ENCODE peak calls at places on chromosome 15, in seven cellular contexts. T, A, K, Z, N, F and B are unnamed samples.

GRCh38 chr15:87528873-87529272 is 727.7 kb downstream of the NTRK3 start:
- DNase-seq in T (no peak), A (no peak), K (no peak), Z (no peak), N (no peak), F (no peak), B (no peak)

GRCh38 chr15:32818758-32819405 is 101.1 kb downstream of the GREM1 start:
- DNase-seq in T (no peak), A (no peak), K (no peak), Z (no peak), N (no peak), F (no peak), B (no peak)

GRCh38 chr15:67267440-67267839 is 12.9 kb downstream of the IQCH start:
- DNase-seq in T (no peak), A (no peak), K (no peak), Z (no peak), N (peak; percentile 20), F (no peak), B (no peak)

GRCh38 chr15:59686389-59686788 is 2.7 kb downstream of the BNIP2 start:
- DNase-seq in T (no peak), A (no peak), K (no peak), Z (no peak), N (no peak), F (no peak), B (peak; percentile 24)

GRCh38 chr15:26691249-26691648 is 81.6 kb downstream of the GABRB3 start:
- DNase-seq in T (no peak), A (no peak), K (no peak), Z (no peak), N (peak; percentile 87), F (no peak), B (no peak)

GRCh38 chr15:29312387-29312786 is 42.8 kb upstream of the NSMCE3 start:
- DNase-seq in T (no peak), A (no peak), K (no peak), Z (no peak), N (no peak), F (no peak), B (no peak)

GRCh38 chr15:67103869-67104268 is 38.5 kb downstream of the SMAD3 start:
- DNase-seq in T (peak; percentile 55), A (no peak), K (no peak), Z (no peak), N (no peak), F (peak; percentile 87), B (no peak)

GRCh38 chr15:66938114-66938830 is 127.1 kb upstream of the SMAD3 start:
- DNase-seq in T (no peak), A (peak; percentile 4), K (peak; percentile 8), Z (no peak), N (peak; percentile 20), F (no peak), B (no peak)

GRCh38 chr15:39543651-39544050 is 37.2 kb upstream of the THBS1 start:
- DNase-seq in T (no peak), A (no peak), K (no peak), Z (no peak), N (peak; percentile 87), F (no peak), B (no peak)

GRCh38 chr15:85750807-85751730 is 43.7 kb downstream of the KLHL25 start:
- DNase-seq in T (peak; percentile 74), A (peak; percentile 74), K (peak; percentile 70), Z (no peak), N (peak; percentile 89), F (no peak), B (no peak)

GRCh38 chr15:44668925-44669324 is 5.5 kb upstream of the SPG11 start:
- DNase-seq in T (no peak), A (no peak), K (no peak), Z (no peak), N (no peak), F (no peak), B (no peak)

GRCh38 chr15:50685976-50686467 is 575 bp downstream of the TRPM7 start:
- DNase-seq in T (peak; percentile 91), A (peak; percentile 84), K (no peak), Z (no peak), N (peak; percentile 75), F (no peak), B (peak; percentile 64)

GRCh38 chr15:74261685-74262084 is 25.6 kb downstream of the CCDC33 start:
- DNase-seq in T (no peak), A (no peak), K (no peak), Z (no peak), N (no peak), F (no peak), B (no peak)

GRCh38 chr15:29770796-29771195 is 51.5 kb downstream of the TJP1 start:
- DNase-seq in T (no peak), A (no peak), K (no peak), Z (no peak), N (no peak), F (no peak), B (no peak)

GRCh38 chr15:99408236-99409096 is 157.2 kb downstream of the LRRC28 start:
- DNase-seq in T (no peak), A (no peak), K (no peak), Z (no peak), N (no peak), F (no peak), B (no peak)

GRCh38 chr15:100879046-100879445 is 585 bp upstream of the ALDH1A3 start:
- DNase-seq in T (no peak), A (no peak), K (peak; percentile 44), Z (no peak), N (peak; percentile 55), F (no peak), B (no peak)

GRCh38 chr15:101037090-101037830 is 118.1 kb downstream of the LRRK1 start:
- DNase-seq in T (peak; percentile 47), A (peak; percentile 53), K (peak; percentile 33), Z (no peak), N (no peak), F (no peak), B (peak; percentile 3)

GRCh38 chr15:74621936-74622335 is 6.3 kb downstream of the CLK3 start:
- DNase-seq in T (peak; percentile 73), A (no peak), K (no peak), Z (no peak), N (peak; percentile 85), F (no peak), B (no peak)

GRCh38 chr15:94168250-94168649 is 63.1 kb upstream of the MCTP2 start:
- DNase-seq in T (no peak), A (no peak), K (no peak), Z (peak; percentile 23), N (peak; percentile 70), F (no peak), B (no peak)

GRCh38 chr15:71261934-71262333 is 146.7 kb downstream of the THSD4 start:
- DNase-seq in T (no peak), A (no peak), K (no peak), Z (no peak), N (no peak), F (no peak), B (no peak)

GRCh38 chr15:49888727-49889126 is 230.3 kb downstream of the ATP8B4 start:
- DNase-seq in T (no peak), A (no peak), K (no peak), Z (no peak), N (no peak), F (no peak), B (no peak)

GRCh38 chr15:36769110-36769509 is 189.7 kb downstream of the CDIN1 start:
- DNase-seq in T (no peak), A (no peak), K (no peak), Z (no peak), N (no peak), F (peak; percentile 34), B (no peak)

GRCh38 chr15:48427960-48428547 is 96.8 kb downstream of the DUT start:
- DNase-seq in T (no peak), A (no peak), K (no peak), Z (no peak), N (no peak), F (no peak), B (no peak)

GRCh38 chr15:57144448-57144847 is 226.0 kb downstream of the TCF12 start:
- DNase-seq in T (no peak), A (no peak), K (no peak), Z (no peak), N (no peak), F (no peak), B (no peak)

GRCh38 chr15:52183562-52184173 is 7.5 kb downstream of the GNB5 start:
- DNase-seq in T (no peak), A (no peak), K (no peak), Z (no peak), N (peak; percentile 76), F (peak; percentile 51), B (peak; percentile 19)

GRCh38 chr15:35697549-35698299 is 151.8 kb upstream of the DPH6 start:
- DNase-seq in T (no peak), A (no peak), K (no peak), Z (no peak), N (peak; percentile 45), F (peak; percentile 97), B (peak; percentile 16)

GRCh38 chr15:90209591-90209990 is 8.5 kb downstream of the SEMA4B start:
- DNase-seq in T (no peak), A (no peak), K (no peak), Z (no peak), N (no peak), F (no peak), B (no peak)
- TF ChIP-seq POLR2AphosphoS5 in T (no peak), A (no peak), K (no peak), Z (peak; percentile 13), N (no peak), F (no peak), B (no peak)

GRCh38 chr15:31141792-31142191 is 40.3 kb upstream of the TRPM1 start:
- DNase-seq in T (no peak), A (no peak), K (no peak), Z (no peak), N (no peak), F (no peak), B (no peak)
- TF ChIP-seq POLR2AphosphoS5 in T (no peak), A (no peak), K (no peak), Z (no peak), N (no peak), F (no peak), B (no peak)

DNA sequence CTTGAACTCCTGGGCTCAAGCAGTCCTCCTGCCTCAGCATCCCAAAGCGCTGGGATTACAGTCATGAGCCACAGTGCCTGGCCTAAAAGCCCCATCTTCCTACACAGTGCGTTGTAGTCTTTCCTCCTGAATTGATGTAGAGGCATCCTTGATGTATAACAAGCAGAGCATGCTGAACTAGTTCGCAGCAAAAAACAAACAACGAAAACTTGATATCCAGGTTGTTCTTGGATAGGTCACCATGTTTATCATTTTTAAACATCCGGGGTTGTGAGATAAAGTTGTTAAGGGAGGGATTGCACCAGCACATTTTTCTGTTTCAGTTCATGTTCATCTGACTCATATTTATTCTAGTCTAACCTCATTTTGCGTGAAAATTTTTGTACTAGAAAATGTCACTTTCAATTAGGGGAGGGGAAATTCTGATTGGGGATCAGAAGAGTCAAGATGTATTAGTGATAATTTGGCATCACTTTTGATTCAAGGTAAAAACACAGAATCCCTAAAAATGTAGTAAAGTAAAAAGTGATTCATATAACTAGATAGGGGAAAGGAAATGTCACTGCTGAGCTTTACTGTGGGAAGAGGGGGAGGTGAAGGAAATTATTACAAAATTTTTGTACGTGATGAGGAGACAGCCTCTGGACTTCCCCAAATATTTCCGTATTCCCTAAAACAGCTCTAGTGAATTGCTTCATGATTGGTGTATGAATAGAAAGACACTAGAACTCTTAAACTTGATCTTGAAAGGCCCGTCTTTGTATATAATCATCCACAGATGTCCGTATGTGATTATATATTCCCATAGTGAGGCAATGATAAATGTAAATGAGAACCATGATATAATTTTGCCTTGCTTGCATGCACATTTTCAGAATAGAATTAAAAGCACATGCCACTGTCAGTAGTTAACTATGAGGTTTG is 22.9 kb downstream of the RAB8B start:
- DNase-seq in T (no peak), A (no peak), K (no peak), Z (no peak), N (no peak), F (peak; percentile 51), B (no peak)
- TF ChIP-seq POLR2AphosphoS5 in T (no peak), A (no peak), K (no peak), Z (no peak), N (no peak), F (peak; percentile 22), B (no peak)

GRCh38 chr15:77506311-77507150 is 85.8 kb downstream of the HMG20A start:
- DNase-seq in T (peak; percentile 89), A (peak; percentile 75), K (no peak), Z (no peak), N (peak; percentile 64), F (peak; percentile 75), B (peak; percentile 53)
- TF ChIP-seq POLR2AphosphoS5 in T (peak; percentile 88), A (no peak), K (no peak), Z (no peak), N (no peak), F (no peak), B (no peak)